ENCODE peak calls at places on chromosomes 16 and 17, in four cellular contexts. A, G, O and V are unnamed samples.

GRCh38 chr17:62950067-62950466 is 16.0 kb upstream of the TANC2 start:
- DNase-seq in A (no peak), G (peak; percentile 76), O (peak; percentile 92), V (no peak)

GRCh38 chr17:9755083-9755482 is 36.3 kb downstream of the DHRS7C start:
- DNase-seq in A (no peak), G (no peak), O (no peak), V (no peak)

GRCh38 chr17:16398270-16399267 is 16.8 kb upstream of the TRPV2 start:
- DNase-seq in A (no peak), G (no peak), O (no peak), V (peak; percentile 37)

GRCh38 chr17:19346351-19347255 is 15.9 kb downstream of the B9D1 start:
- DNase-seq in A (peak; percentile 47), G (peak; percentile 59), O (peak; percentile 48), V (no peak)

GRCh38 chr17:77802811-77803220 is 155.7 kb upstream of the TNRC6C start:
- DNase-seq in A (no peak), G (no peak), O (no peak), V (no peak)

GRCh38 chr16:31429314-31429713 is 1.2 kb upstream of the COX6A2 start:
- DNase-seq in A (no peak), G (no peak), O (no peak), V (no peak)

GRCh38 chr17:31564291-31564690 is 172.8 kb downstream of the RAB11FIP4 start:
- DNase-seq in A (no peak), G (no peak), O (no peak), V (no peak)

GRCh38 chr17:64331366-64331765 is 59.3 kb downstream of the PECAM1 start:
- DNase-seq in A (no peak), G (no peak), O (no peak), V (no peak)

GRCh38 chr16:27108826-27109665 is 42.3 kb downstream of the C16orf82 start:
- DNase-seq in A (no peak), G (no peak), O (no peak), V (no peak)

GRCh38 chr16:27111486-27111885 is 44.8 kb downstream of the C16orf82 start:
- DNase-seq in A (no peak), G (no peak), O (no peak), V (no peak)

GRCh38 chr16:27108051-27108770 is 41.5 kb downstream of the C16orf82 start:
- DNase-seq in A (no peak), G (no peak), O (no peak), V (no peak)

GRCh38 chr16:27110524-27110896 is 43.8 kb downstream of the C16orf82 start:
- DNase-seq in A (no peak), G (no peak), O (no peak), V (no peak)

DNA sequence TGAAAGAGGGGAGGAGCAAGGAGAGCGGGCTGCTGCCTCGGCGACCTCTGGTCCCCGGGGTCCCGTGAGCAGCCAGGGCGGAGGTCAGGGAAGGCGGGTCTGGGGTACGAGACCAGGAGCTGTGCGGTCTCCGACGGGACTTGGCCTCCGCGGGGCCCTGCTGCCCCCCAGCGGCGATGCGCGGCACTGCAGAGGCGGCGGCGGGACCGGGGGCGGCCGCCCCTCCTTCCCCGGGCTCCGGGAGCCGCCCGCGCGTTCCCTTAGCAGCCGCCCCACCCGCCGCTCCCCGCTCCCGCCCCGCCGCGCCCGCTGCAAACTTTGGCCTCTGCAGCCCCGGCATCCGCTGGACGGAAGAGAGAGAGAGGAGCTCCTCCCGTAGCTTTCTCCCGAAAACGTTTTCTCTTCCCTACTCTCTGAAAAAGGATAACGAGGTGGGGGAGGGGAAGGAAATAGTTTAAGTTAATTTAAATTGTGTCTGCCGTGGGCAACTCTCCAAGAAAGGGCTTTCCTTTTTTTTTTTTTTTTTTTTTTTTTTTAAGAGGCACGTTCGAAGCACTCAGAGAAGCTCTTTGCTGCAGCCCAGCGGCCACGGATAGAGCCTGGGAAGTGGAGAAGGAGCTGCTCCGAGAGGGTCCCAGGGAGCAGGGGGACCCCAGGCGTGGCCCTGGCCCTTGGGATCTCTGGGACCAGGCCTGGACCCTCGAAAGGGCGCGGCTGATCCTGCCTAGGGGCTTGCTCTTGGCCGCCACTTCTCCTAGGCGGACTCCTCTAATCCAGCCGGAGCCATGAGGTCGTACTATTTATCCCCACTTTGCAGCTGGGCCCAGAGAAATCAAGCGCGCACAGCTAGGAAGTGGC is 43.2 kb downstream of the C16orf82 start:
- DNase-seq in A (peak; percentile 81), G (no peak), O (peak; percentile 91), V (peak; percentile 78)
- TF ChIP-seq CTCF in A (peak; percentile 88), G (peak; percentile 70), O (peak; percentile 93), V (peak; percentile 99)

DNA sequence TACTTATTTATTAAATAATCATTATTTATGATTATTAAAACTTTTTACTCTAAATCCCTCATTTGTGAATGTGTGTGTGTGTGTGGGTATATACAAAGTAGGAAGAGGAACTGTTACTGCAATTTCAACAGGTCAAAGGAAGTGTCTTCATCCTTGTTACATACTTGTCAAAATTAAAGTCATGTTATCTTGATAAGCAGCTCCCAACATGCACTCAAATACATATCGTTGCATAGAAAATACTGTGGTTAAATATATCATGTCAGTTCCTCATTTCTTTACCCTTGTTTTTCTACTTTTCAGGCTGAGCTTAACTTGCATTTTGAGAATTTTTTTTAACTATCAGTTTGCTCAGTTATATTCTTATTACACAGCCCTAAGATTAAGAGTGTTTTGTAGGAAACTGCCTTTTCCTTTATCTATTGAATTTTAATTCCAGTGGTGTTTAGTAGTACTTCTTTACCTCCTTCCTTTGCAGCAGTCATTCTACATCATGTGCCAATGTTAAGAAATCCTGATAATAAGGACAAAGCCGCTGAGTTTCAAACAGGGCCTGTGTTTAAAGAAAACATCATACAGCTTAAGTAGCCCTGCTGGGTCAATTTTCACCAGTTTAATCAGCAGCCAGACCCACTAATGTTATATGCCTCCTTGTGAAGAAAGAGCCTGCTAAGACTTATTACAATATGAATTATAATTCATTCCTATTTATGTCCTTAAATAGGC is 7.2 kb downstream of the EFCAB5 start:
- DNase-seq in A (no peak), G (no peak), O (no peak), V (no peak)
- TF ChIP-seq CTCF in A (no peak), G (no peak), O (no peak), V (no peak)

GRCh38 chr17:57086069-57086930 is 1.3 kb downstream of the AKAP1 start:
- DNase-seq in A (peak; percentile 74), G (no peak), O (peak; percentile 87), V (peak; percentile 28)

GRCh38 chr17:57085448-57086068 is 512 bp downstream of the AKAP1 start:
- DNase-seq in A (peak; percentile 86), G (no peak), O (peak; percentile 93), V (peak; percentile 63)

GRCh38 chr17:57088298-57088697 is 3.3 kb downstream of the AKAP1 start:
- DNase-seq in A (no peak), G (no peak), O (no peak), V (no peak)

GRCh38 chr17:57084361-57084801 is 665 bp upstream of the AKAP1 start:
- DNase-seq in A (no peak), G (no peak), O (no peak), V (no peak)

DNA sequence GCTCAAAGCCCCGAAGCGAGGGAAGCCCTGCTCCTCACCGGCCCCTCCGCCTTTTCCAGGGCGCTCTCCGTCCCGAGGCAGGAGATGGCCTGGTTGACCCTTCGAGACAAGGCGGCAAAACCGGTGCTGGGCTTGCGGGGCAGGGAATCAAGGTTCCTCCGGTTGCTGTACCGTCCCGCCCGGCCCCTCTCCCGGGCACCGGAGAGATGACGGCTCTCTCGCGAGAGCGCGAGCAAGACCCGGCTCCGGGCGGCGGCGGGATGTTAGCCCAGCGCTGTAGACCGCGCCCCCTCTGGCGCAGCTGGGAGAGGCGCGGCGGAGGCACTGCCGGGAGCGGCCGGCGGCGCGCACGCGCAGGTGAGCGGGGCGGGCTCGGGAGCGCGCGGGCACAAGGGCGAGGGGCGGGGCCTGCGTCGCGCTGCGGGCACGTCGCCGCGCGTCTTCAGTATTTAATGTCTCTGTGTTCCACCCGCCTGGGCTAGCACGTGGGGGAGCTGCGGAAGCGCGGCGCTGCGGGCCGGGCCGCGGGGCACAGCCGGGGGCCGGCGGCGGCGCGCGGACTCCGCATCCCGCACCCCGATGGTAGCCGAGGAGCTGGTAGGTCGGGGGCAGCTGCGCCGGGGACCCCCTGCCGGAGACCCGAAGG is at the start of gene AKAP1:
- DNase-seq in A (peak; percentile 99), G (peak; percentile 46), O (peak; percentile 95), V (peak; percentile 95)
- TF ChIP-seq CTCF in A (peak; percentile 12), G (peak; percentile 2), O (no peak), V (no peak)

GRCh38 chr17:73209436-73209835 is 16.6 kb downstream of the COG1 start:
- DNase-seq in A (no peak), G (no peak), O (no peak), V (no peak)

GRCh38 chr17:73208139-73208827 is 15.4 kb downstream of the COG1 start:
- DNase-seq in A (no peak), G (no peak), O (no peak), V (no peak)

GRCh38 chr17:73211745-73212144 is 18.9 kb downstream of the COG1 start:
- DNase-seq in A (no peak), G (no peak), O (no peak), V (peak; percentile 85)

GRCh38 chr17:73214008-73214407 is 21.2 kb downstream of the COG1 start:
- DNase-seq in A (no peak), G (no peak), O (no peak), V (no peak)

DNA sequence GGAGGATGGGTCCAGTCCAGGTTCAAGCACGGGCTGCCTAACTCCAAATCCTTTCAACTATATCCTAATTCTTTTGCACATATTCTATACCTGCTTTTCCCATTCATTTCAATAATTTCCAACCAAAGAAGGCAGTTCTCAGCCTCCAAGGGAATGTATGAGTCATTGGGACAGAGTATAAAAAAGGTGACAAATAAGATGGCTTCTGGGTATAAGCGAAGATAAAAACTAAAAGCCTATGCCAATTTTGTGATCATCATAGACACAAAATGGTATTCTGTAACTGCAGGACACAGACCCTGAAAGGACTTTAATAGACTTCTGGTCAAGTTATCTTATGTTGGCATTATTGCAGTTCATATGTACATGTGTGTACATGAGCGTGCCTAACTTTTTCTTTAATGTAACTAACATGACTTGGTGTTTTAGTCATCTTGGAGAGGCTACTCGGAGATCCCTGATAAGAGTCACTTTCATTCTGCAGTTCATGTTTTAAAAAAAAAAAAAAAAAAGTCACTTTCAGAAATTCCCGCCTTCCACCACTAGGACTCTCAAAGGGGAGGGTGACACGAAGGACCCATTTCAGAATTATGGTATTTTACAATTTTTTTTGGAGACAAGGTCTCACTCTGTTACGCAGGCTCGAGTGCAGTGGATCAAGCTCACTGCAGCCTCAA is 17.3 kb downstream of the COG1 start:
- DNase-seq in A (no peak), G (no peak), O (no peak), V (no peak)
- TF ChIP-seq CTCF in A (peak; percentile 27), G (peak; percentile 39), O (no peak), V (no peak)